ENCODE peak calls at places on chromosomes 1 and 21, in seven cellular contexts. One of them, this sample, is unnamed.

GRCh38 chr1:172650474-172651193 is 8.3 kb upstream of the FASLG start:
- DNase-seq in CD8-positive, alpha-beta T cell: no peak
- DNase-seq in iPS DF 6.9: no peak
- DNase-seq in GF-D8: no peak
- DNase-seq in heart right ventricle: no peak
- DNase-seq in lower leg skin: no peak
- DNase-seq in NCI-H1105 treated with DMSO at 0.1 percent for 48 hours: no peak
- DNase-seq in this sample: no peak

GRCh38 chr1:51300270-51300669 is 30.1 kb downstream of the TTC39A start:
- DNase-seq in iPS DF 6.9: no peak
- DNase-seq in lower leg skin: no peak
- DNase-seq in GF-D8: no peak
- DNase-seq in NCI-H1105 treated with DMSO at 0.1 percent for 48 hours: no peak
- DNase-seq in heart right ventricle: no peak
- DNase-seq in CD8-positive, alpha-beta T cell: no peak
- DNase-seq in this sample: no peak

GRCh38 chr21:22536511-22536910 is 1538.3 kb downstream of the NCAM2 start:
- DNase-seq in heart right ventricle: no peak
- DNase-seq in CD8-positive, alpha-beta T cell: no peak
- DNase-seq in lower leg skin: no peak
- DNase-seq in NCI-H1105 treated with DMSO at 0.1 percent for 48 hours: no peak
- DNase-seq in GF-D8: no peak
- DNase-seq in iPS DF 6.9: no peak
- DNase-seq in this sample: no peak

GRCh38 chr1:105208581-105208980 is 1458.9 kb downstream of the AMY1C start:
- DNase-seq in NCI-H1105 treated with DMSO at 0.1 percent for 48 hours: no peak
- DNase-seq in CD8-positive, alpha-beta T cell: no peak
- DNase-seq in lower leg skin: no peak
- DNase-seq in heart right ventricle: no peak
- DNase-seq in iPS DF 6.9: no peak
- DNase-seq in GF-D8: no peak
- DNase-seq in this sample: no peak

GRCh38 chr1:39115271-39116110 is 89.0 kb upstream of the MACF1 start:
- DNase-seq in GF-D8: no peak
- DNase-seq in iPS DF 6.9: no peak
- DNase-seq in heart right ventricle: no peak
- DNase-seq in CD8-positive, alpha-beta T cell: no peak
- DNase-seq in NCI-H1105 treated with DMSO at 0.1 percent for 48 hours: no peak
- DNase-seq in lower leg skin: no peak
- DNase-seq in this sample: no peak

GRCh38 chr1:230103341-230104173 is 36.5 kb downstream of the GALNT2 start:
- DNase-seq in GF-D8: no peak
- DNase-seq in CD8-positive, alpha-beta T cell: no peak
- DNase-seq in NCI-H1105 treated with DMSO at 0.1 percent for 48 hours: no peak
- DNase-seq in lower leg skin: no peak
- DNase-seq in heart right ventricle: no peak
- DNase-seq in iPS DF 6.9: no peak
- DNase-seq in this sample: no peak

GRCh38 chr1:20719871-20720620 is 2.2 kb upstream of the KIF17 start:
- DNase-seq in lower leg skin: no peak
- DNase-seq in CD8-positive, alpha-beta T cell: no peak
- DNase-seq in GF-D8: no peak
- DNase-seq in iPS DF 6.9: no peak
- DNase-seq in heart right ventricle: no peak
- DNase-seq in NCI-H1105 treated with DMSO at 0.1 percent for 48 hours: no peak
- DNase-seq in this sample: no peak

GRCh38 chr1:89262643-89263042 is 10.0 kb downstream of the GBP5 start:
- DNase-seq in heart right ventricle: no peak
- DNase-seq in lower leg skin: no peak
- DNase-seq in GF-D8: no peak
- DNase-seq in NCI-H1105 treated with DMSO at 0.1 percent for 48 hours: peak
- DNase-seq in iPS DF 6.9: no peak
- DNase-seq in CD8-positive, alpha-beta T cell: no peak
- DNase-seq in this sample: no peak